ENCODE peak calls at places on chromosomes 13 and 19, in four cellular contexts. One of them, this sample, is unnamed. For H3K4me1, the result is how much of the 10 kb centered on the place peaks cover.

GRCh38 chr19:8988204-8988603 is 22.0 kb downstream of the MUC16 start:
- DNase-seq in testis: peak
- DNase-seq in transverse colon: no peak
- DNase-seq in prostate gland: no peak
- DNase-seq in this sample: no peak

GRCh38 chr19:10173527-10173926 is 21.2 kb downstream of the DNMT1 start:
- DNase-seq in testis: no peak
- DNase-seq in transverse colon: no peak
- DNase-seq in prostate gland: no peak
- DNase-seq in this sample: no peak

GRCh38 chr19:56946164-56946563 is 105.6 kb upstream of the PEG3 start:
- DNase-seq in testis: peak
- DNase-seq in transverse colon: no peak
- DNase-seq in prostate gland: no peak
- DNase-seq in this sample: no peak

GRCh38 chr19:7550987-7551761 is 15.7 kb downstream of the PNPLA6 start:
- DNase-seq in testis: peak
- DNase-seq in transverse colon: peak
- DNase-seq in prostate gland: peak
- DNase-seq in this sample: no peak

GRCh38 chr19:18419699-18420460 is 682 bp downstream of the SSBP4 start:
- DNase-seq in testis: no peak
- DNase-seq in transverse colon: peak
- DNase-seq in prostate gland: no peak
- DNase-seq in this sample: no peak

GRCh38 chr13:34462843-34463242 is 479.2 kb upstream of the NBEA start:
- DNase-seq in testis: no peak
- DNase-seq in transverse colon: no peak
- DNase-seq in prostate gland: no peak
- DNase-seq in this sample: no peak

GRCh38 chr13:105709181-105709580 is 826.3 kb downstream of the EFNB2 start:
- DNase-seq in testis: no peak
- DNase-seq in transverse colon: no peak
- DNase-seq in prostate gland: no peak
- DNase-seq in this sample: no peak

GRCh38 chr13:24500977-24501376 is 11.6 kb downstream of the PARP4 start:
- DNase-seq in testis: no peak
- DNase-seq in transverse colon: no peak
- DNase-seq in prostate gland: no peak
- DNase-seq in this sample: no peak

GRCh38 chr13:95341441-95341840 is 40.2 kb upstream of the ABCC4 start:
- DNase-seq in testis: no peak
- DNase-seq in transverse colon: no peak
- DNase-seq in prostate gland: no peak
- DNase-seq in this sample: no peak

GRCh38 chr19:58361900-58362271 is 665 bp downstream of the ZNF497 start:
- DNase-seq in testis: peak
- DNase-seq in transverse colon: peak
- DNase-seq in prostate gland: peak
- DNase-seq in this sample: no peak

GRCh38 chr19:38880882-38881609 is 3.0 kb upstream of the RINL start:
- DNase-seq in testis: no peak
- DNase-seq in transverse colon: no peak
- DNase-seq in prostate gland: no peak
- DNase-seq in this sample: no peak

GRCh38 chr19:55340784-55341147 is 1.1 kb downstream of the KMT5C start:
- DNase-seq in testis: no peak
- DNase-seq in transverse colon: peak
- DNase-seq in prostate gland: no peak
- DNase-seq in this sample: no peak

GRCh38 chr19:45817010-45817724 is 2.1 kb upstream of the RSPH6A start:
- DNase-seq in testis: peak
- DNase-seq in transverse colon: peak
- DNase-seq in prostate gland: peak
- DNase-seq in this sample: peak

GRCh38 chr19:38911388-38912004 is 490 bp downstream of the CCER2 start:
- DNase-seq in testis: no peak
- DNase-seq in transverse colon: no peak
- DNase-seq in prostate gland: no peak
- DNase-seq in this sample: no peak

GRCh38 chr13:110126391-110126961 is 180.5 kb downstream of the COL4A1 start:
- DNase-seq in testis: no peak
- DNase-seq in transverse colon: no peak
- DNase-seq in prostate gland: peak
- DNase-seq in this sample: peak

GRCh38 chr19:12785431-12786011 is 5.8 kb upstream of the JUNB start:
- DNase-seq in testis: peak
- DNase-seq in transverse colon: peak
- DNase-seq in prostate gland: no peak
- DNase-seq in this sample: no peak

GRCh38 chr19:19276386-19276785 is 3.3 kb upstream of the TM6SF2 start:
- DNase-seq in testis: no peak
- DNase-seq in transverse colon: no peak
- DNase-seq in prostate gland: no peak
- DNase-seq in this sample: no peak

GRCh38 chr19:15294591-15294990 is 37.7 kb downstream of the BRD4 start:
- DNase-seq in testis: peak
- DNase-seq in transverse colon: no peak
- DNase-seq in prostate gland: no peak
- DNase-seq in this sample: no peak

DNA sequence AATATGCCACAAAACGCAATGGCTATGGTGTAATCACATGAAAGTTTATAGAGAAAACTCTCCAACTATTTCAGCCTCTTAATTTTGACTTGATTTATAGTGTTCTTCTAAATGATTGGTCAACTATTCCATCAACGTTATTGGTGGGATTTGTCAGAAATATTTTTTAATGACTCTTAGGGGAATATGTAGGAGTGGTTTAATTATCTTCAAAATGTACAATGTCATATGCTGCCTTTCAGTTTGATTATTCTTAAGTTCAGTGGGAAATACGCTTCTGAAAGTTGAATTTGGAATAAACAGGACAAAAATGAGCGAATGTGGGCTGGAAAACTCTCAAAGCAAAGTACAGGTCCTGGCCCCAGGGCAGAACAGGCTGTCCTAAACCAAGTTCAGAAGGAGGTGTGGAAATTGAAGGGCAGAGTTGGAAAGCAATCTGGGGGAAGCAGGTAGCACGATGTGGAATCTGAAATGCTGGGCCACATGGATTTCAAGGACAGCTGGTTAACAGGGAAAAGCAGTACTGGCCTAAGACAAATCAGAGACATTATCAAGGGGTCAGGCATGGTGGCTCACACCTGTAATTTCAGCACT is 60.8 kb upstream of the MYCBP2 start:
- DNase-seq in testis: no peak
- DNase-seq in transverse colon: no peak
- DNase-seq in prostate gland: no peak
- DNase-seq in this sample: no peak
- H3K4me3 ChIP-seq in testis: no peak
- H3K4me3 ChIP-seq in transverse colon: no peak
- H3K4me3 ChIP-seq in prostate gland: no peak
- H3K4me3 ChIP-seq in this sample: no peak

GRCh38 chr13:40626566-40626965 is 39.9 kb downstream of the FOXO1 start:
- DNase-seq in testis: no peak
- DNase-seq in transverse colon: no peak
- DNase-seq in prostate gland: no peak
- DNase-seq in this sample: no peak

GRCh38 chr13:40622761-40623160 is 43.7 kb downstream of the FOXO1 start:
- DNase-seq in testis: no peak
- DNase-seq in transverse colon: no peak
- DNase-seq in prostate gland: no peak
- DNase-seq in this sample: no peak

GRCh38 chr13:40626977-40627376 is 39.5 kb downstream of the FOXO1 start:
- DNase-seq in testis: no peak
- DNase-seq in transverse colon: no peak
- DNase-seq in prostate gland: no peak
- DNase-seq in this sample: no peak

GRCh38 chr13:40622246-40622645 is 44.2 kb downstream of the FOXO1 start:
- DNase-seq in testis: no peak
- DNase-seq in transverse colon: no peak
- DNase-seq in prostate gland: no peak
- DNase-seq in this sample: no peak

GRCh38 chr13:40624338-40624737 is 42.1 kb downstream of the FOXO1 start:
- DNase-seq in testis: no peak
- DNase-seq in transverse colon: no peak
- DNase-seq in prostate gland: no peak
- DNase-seq in this sample: no peak
- H3K4me1 ChIP-seq in testis: under half
- H3K4me1 ChIP-seq in transverse colon: half or more
- H3K4me1 ChIP-seq in prostate gland: under half
- H3K4me1 ChIP-seq in this sample: under half

DNA sequence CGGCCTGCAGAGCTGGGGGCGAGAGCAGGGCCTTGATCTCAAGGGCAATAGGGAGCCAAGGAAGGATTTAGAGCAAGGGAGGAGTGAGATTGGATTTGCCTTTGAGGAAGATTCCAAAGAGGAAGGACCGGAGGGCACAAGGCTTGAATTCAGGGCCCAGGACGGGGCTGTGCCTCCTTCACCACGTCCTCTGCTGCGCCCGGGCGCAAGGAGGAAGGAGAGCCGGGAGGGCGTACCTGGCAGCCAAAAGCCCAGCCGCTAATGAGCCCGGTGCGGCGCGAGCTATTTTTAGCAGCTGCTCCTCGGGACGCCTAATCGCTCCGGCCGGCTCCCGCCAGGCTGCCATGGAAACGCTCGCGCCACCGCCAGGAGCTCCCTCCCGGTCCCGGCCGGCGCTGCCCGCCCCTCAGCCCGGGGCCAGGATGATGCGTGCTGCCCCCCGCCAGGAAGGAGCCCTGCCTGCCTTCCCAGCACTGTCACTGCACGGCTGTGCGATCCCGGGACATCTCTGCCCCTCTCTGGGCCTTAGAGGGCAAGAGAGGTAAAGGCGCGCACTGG is 31.3 kb downstream of the TINCR start:
- DNase-seq in testis: peak
- DNase-seq in transverse colon: no peak
- DNase-seq in prostate gland: peak
- DNase-seq in this sample: peak
- H3K4me3 ChIP-seq in testis: no peak
- H3K4me3 ChIP-seq in transverse colon: no peak
- H3K4me3 ChIP-seq in prostate gland: no peak
- H3K4me3 ChIP-seq in this sample: no peak

DNA sequence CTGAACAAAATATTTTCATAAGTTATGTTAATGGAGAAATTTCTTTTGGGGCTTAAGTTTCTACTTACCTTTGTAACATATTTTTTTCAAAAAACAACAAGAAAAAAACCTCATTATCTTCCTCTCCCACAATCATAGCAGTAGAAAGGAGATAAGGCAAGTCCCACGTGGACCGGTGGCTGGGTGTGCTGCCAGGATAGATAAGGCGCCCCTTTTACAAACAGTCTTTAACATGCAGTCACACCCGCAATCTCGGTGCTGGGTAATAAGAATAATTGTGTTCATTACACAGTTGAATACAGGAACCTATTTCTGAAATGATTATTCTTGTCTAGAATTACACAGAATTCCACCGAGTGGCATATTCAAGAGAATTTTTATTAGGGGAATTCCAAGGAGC is 1202.3 kb downstream of the UQCRFS1 start:
- DNase-seq in testis: peak
- DNase-seq in transverse colon: no peak
- DNase-seq in prostate gland: no peak
- DNase-seq in this sample: no peak
- H3K4me1 ChIP-seq in testis: under half
- H3K4me1 ChIP-seq in transverse colon: under half
- H3K4me1 ChIP-seq in prostate gland: under half
- H3K4me1 ChIP-seq in this sample: under half

This sample was measured in right atrium auricular region.